ENCODE peak calls at places on chromosomes 13 and 19, in six cellular contexts. P is body of pancreas, W is HepG2, R is stomach, F is A549, X is sigmoid colon. H is an unnamed sample. For H3K4me1, the result is how much of the 10 kb centered on the place peaks cover.

GRCh38 chr19:48484931-48485612 is 15.9 kb downstream of the CYTH2 start:
- DNase-seq in P (no peak), X (no peak), F (no peak), R (no peak), W (no peak), H (no peak)

GRCh38 chr19:41377977-41378707 is 1.8 kb downstream of the TMEM91 start:
- DNase-seq in R (no peak), P (no peak), F (no peak), W (no peak), X (no peak), H (peak)

GRCh38 chr19:55189424-55189823 is 9.3 kb upstream of the SYT5 start:
- DNase-seq in W (no peak), P (no peak), R (no peak), F (peak), X (peak), H (peak)

GRCh38 chr13:73849292-73849691 is 284.9 kb downstream of the KLF12 start:
- DNase-seq in F (peak), W (peak), P (no peak), R (no peak), X (no peak), H (no peak)

GRCh38 chr19:44668985-44669764 is 2.1 kb upstream of the CEACAM19 start:
- DNase-seq in X (no peak), R (no peak), W (no peak), P (no peak), F (no peak), H (no peak)

GRCh38 chr13:46561691-46562090 is 8.7 kb downstream of the LRCH1 start:
- DNase-seq in P (no peak), W (no peak), F (no peak), X (no peak), R (no peak), H (no peak)

GRCh38 chr13:51246411-51247298 is 24.5 kb downstream of the FAM124A start:
- DNase-seq in P (peak), X (peak), R (no peak), F (no peak), W (no peak), H (no peak)

GRCh38 chr19:18415177-18415867 is 3.9 kb upstream of the SSBP4 start:
- DNase-seq in R (no peak), P (peak), F (no peak), X (peak), W (no peak), H (peak)

GRCh38 chr19:5001547-5002131 is 32.7 kb downstream of the KDM4B start:
- DNase-seq in P (peak), F (peak), W (peak), X (no peak), R (no peak), H (no peak)

GRCh38 chr13:105642511-105642958 is 892.9 kb downstream of the EFNB2 start:
- DNase-seq in W (no peak), X (no peak), P (no peak), F (peak), R (no peak), H (no peak)

GRCh38 chr13:43333176-43333575 is 309.8 kb downstream of the DNAJC15 start:
- DNase-seq in F (no peak), W (no peak), R (no peak), P (no peak), X (no peak), H (no peak)

GRCh38 chr19:35846038-35846668 is 6.2 kb downstream of the NPHS1 start:
- DNase-seq in X (no peak), P (peak), F (peak), W (no peak), R (no peak), H (no peak)

GRCh38 chr19:19386373-19386869 is 19.1 kb upstream of the GATAD2A start:
- DNase-seq in F (no peak), X (no peak), R (no peak), P (no peak), W (no peak), H (no peak)

GRCh38 chr13:27953671-27954405 is 15.3 kb downstream of the CDX2 start:
- DNase-seq in R (peak), P (peak), F (peak), X (peak), W (peak), H (peak)

GRCh38 chr19:2607712-2608601 is 94.5 kb downstream of the GNG7 start:
- DNase-seq in W (no peak), R (no peak), P (no peak), F (no peak), X (peak), H (no peak)

GRCh38 chr13:79128158-79128557 is 277.9 kb downstream of the RBM26 start:
- DNase-seq in F (no peak), R (no peak), W (peak), X (no peak), P (no peak), H (no peak)

GRCh38 chr13:32731576-32731975 is 145.3 kb downstream of the PDS5B start:
- DNase-seq in W (no peak), R (no peak), X (no peak), P (no peak), F (no peak), H (no peak)

GRCh38 chr19:42601811-42602443 is 7.2 kb upstream of the CEACAM8 start:
- DNase-seq in R (no peak), P (peak), X (no peak), F (peak), W (peak), H (no peak)

GRCh38 chr13:111917086-111917485 is 149.9 kb upstream of the SOX1 start:
- DNase-seq in X (no peak), P (no peak), W (no peak), R (no peak), F (no peak), H (no peak)

GRCh38 chr13:46748300-46748699 is 48.7 kb downstream of the ESD start:
- DNase-seq in W (no peak), X (no peak), R (no peak), F (no peak), P (no peak), H (no peak)

GRCh38 chr13:82879921-82880320 is 1002.4 kb downstream of the SLITRK1 start:
- DNase-seq in W (no peak), X (no peak), R (no peak), F (no peak), P (no peak), H (no peak)

GRCh38 chr13:43894438-43894837 is 14.7 kb downstream of the LACC1 start:
- DNase-seq in R (no peak), F (no peak), P (no peak), W (no peak), X (no peak), H (no peak)

GRCh38 chr13:46743191-46743590 is 53.8 kb downstream of the ESD start:
- DNase-seq in W (no peak), X (no peak), P (no peak), R (no peak), F (no peak), H (no peak)

GRCh38 chr19:10612515-10613119 is 12.7 kb upstream of the SLC44A2 start:
- DNase-seq in W (no peak), R (peak), F (no peak), X (no peak), P (peak), H (peak)

GRCh38 chr13:113083402-113084061 is 22.1 kb upstream of the F7 start:
- DNase-seq in W (no peak), F (no peak), X (no peak), P (no peak), R (no peak), H (no peak)

GRCh38 chr13:113448545-113448884 is 4.8 kb downstream of the ADPRHL1 start:
- DNase-seq in R (peak), P (peak), F (no peak), W (peak), X (peak), H (no peak)

GRCh38 chr19:12983561-12984142 is 11.6 kb upstream of the NFIX start:
- DNase-seq in R (peak), X (peak), P (peak), W (peak), F (peak), H (peak)

GRCh38 chr19:48968179-48968661 is 3.1 kb downstream of the FTL start:
- DNase-seq in F (peak), P (no peak), R (no peak), X (no peak), W (peak), H (no peak)

GRCh38 chr19:42280761-42281174 is 11.7 kb downstream of the CIC start:
- DNase-seq in W (no peak), R (no peak), P (no peak), X (no peak), F (no peak), H (peak)

GRCh38 chr19:56423985-56424353 is 19.8 kb downstream of the ZNF583 start:
- DNase-seq in F (no peak), X (no peak), R (no peak), P (no peak), W (no peak), H (no peak)

GRCh38 chr13:46721054-46721453 is 75.9 kb downstream of the ESD start:
- DNase-seq in R (peak), F (peak), W (peak), X (no peak), P (peak), H (peak)

GRCh38 chr13:98657506-98658085 is 80.7 kb upstream of the STK24 start:
- DNase-seq in W (no peak), P (no peak), X (no peak), R (no peak), F (no peak), H (no peak)
- H3K27ac ChIP-seq in W (no peak), P (no peak), X (no peak), R (no peak), F (no peak), H (peak)

GRCh38 chr19:46748325-46749109 is 2.3 kb upstream of the STRN4 start:
- DNase-seq in X (no peak), W (peak), R (peak), F (peak), P (peak), H (peak)

GRCh38 chr19:46744005-46744691 is 1.7 kb upstream of the FKRP start:
- DNase-seq in R (no peak), F (no peak), X (no peak), W (no peak), P (no peak), H (no peak)

GRCh38 chr19:46745030-46745429 is 827 bp upstream of the FKRP start:
- DNase-seq in P (no peak), W (no peak), R (no peak), F (no peak), X (no peak), H (no peak)

GRCh38 chr19:46745521-46746280 is at the start of gene FKRP:
- DNase-seq in X (no peak), R (peak), F (peak), W (no peak), P (peak), H (peak)

DNA sequence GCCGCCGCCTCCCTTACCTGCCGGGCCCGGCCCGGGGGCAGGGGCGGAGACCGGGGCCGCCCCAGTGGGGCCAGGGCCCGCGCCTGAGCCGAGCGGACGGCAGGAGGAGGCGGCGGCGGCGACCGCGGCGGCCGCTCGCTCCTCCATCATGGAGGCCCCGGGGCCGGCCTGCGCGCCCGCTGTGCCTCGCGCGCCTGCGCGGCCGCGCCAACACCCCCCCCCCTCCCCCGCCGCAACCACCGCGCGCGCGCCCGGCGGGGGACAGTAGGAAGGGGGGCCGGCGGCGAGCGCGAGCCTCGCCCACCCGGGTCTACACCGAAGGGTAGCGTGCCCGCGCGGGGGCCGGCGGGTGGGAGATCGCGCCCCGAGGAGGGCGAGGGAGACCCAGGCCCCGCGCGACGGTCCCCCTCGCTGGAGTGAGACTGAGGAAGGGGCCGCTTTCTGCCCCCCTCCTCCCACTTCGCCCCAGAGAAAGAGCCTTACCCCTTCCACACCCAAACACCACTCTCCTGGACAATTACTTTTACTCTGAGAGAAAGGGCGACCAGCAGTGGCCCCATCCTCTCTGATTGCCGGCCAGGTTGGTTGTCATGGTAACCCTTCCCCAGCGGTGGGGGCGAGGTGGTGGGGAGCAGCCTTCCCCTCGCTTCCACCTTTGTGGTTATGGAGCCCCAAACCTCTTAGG is at the start of gene STRN4:
- DNase-seq in F (peak), W (no peak), R (peak), X (no peak), P (peak), H (no peak)
- H3K4me1 ChIP-seq in F (under half), W (under half), R (half or more), X (under half), P (under half), H (under half)

GRCh38 chr13:52383362-52383761 is 22.6 kb downstream of the THSD1 start:
- DNase-seq in P (no peak), X (no peak), W (no peak), F (no peak), R (no peak), H (no peak)

DNA sequence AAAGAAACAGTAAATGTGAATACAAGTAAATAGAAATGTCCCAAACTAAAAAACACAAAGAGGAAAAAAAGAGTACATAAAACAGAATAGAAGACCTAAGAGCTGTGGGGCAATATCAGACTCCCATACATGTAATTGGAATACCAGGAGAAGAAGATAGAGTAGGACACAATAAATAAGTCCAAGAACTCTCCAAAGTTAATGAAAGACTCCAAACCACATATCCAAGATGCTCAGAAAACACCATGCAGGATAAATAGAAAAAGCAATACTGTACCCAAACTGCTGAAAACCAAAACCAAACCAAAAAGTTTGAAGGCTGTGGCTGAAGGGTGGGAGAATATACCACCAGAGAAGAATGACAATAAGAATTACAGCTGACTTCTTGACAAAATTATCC is 18.3 kb downstream of the THSD1 start:
- DNase-seq in R (no peak), W (no peak), F (no peak), X (no peak), P (no peak), H (no peak)
- TF ChIP-seq POLR2A in R (no peak), W (no peak), F (no peak), X (no peak), P (no peak), H (no peak)

DNA sequence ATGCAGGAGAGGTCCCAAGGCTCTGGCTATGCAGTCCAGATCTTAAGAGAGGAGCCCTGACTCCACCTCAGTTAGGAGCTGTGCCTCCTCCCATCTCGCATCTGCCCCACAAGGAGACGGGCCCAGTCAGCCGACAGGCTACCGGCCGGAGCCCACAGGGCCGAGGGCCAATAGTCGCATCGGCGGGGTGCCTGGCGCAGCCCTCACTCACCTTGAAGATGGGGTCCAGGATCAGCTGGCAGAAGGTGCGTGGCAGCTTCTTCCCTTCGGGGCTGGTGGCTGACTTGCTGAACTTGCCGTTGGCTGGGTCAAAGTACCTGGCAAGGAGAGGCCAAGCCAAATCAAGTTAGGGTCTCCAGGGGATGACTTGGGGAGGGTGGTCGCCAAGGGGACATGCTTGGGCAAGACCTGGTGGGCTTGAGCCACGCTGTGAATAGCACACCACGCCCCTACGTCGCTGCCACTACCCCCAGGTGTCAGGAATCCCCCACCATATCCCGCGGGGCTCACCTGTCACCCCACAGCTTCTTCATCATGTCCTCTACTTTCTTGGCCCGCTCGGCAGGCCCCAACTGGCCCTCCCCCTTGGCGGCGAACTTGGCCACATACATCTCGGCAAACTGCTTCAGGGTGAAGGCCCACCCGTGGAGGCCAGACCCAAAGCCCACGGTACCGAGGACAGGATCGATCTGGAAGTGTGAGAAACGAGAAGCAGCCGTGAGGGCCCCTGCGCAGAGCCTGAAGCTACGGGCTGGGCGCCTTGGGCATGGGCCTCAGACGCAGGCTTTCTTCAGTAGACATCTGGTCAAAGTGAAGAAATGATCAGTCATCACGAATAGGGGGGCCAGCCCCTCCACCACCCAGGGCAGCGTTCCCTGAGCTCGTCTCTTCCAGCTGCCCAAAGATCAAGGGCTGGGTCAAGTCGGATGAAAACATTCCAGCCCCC is 3.3 kb downstream of the EEF2 start:
- DNase-seq in P (no peak), W (no peak), F (no peak), R (no peak), X (peak), H (no peak)
- H3K27ac ChIP-seq in P (no peak), W (no peak), F (no peak), R (no peak), X (peak), H (no peak)

GRCh38 chr13:99278843-99279242 is 20.7 kb upstream of the GPR18 start:
- DNase-seq in X (no peak), W (no peak), P (no peak), F (no peak), R (no peak), H (no peak)

GRCh38 chr13:99280166-99280565 is 22.0 kb upstream of the GPR18 start:
- DNase-seq in W (no peak), X (no peak), F (no peak), P (no peak), R (no peak), H (no peak)

GRCh38 chr13:99278199-99278598 is 20.0 kb upstream of the GPR18 start:
- DNase-seq in W (no peak), X (no peak), F (no peak), P (no peak), R (no peak), H (no peak)

GRCh38 chr13:99276706-99277105 is 18.5 kb upstream of the GPR18 start:
- DNase-seq in F (no peak), X (no peak), P (no peak), W (no peak), R (no peak), H (no peak)

GRCh38 chr13:99277629-99278028 is 19.4 kb upstream of the GPR18 start:
- DNase-seq in X (no peak), P (no peak), R (no peak), W (no peak), F (no peak), H (no peak)
- H3K4me1 ChIP-seq in X (under half), P (under half), R (under half), W (under half), F (under half), H (under half)

DNA sequence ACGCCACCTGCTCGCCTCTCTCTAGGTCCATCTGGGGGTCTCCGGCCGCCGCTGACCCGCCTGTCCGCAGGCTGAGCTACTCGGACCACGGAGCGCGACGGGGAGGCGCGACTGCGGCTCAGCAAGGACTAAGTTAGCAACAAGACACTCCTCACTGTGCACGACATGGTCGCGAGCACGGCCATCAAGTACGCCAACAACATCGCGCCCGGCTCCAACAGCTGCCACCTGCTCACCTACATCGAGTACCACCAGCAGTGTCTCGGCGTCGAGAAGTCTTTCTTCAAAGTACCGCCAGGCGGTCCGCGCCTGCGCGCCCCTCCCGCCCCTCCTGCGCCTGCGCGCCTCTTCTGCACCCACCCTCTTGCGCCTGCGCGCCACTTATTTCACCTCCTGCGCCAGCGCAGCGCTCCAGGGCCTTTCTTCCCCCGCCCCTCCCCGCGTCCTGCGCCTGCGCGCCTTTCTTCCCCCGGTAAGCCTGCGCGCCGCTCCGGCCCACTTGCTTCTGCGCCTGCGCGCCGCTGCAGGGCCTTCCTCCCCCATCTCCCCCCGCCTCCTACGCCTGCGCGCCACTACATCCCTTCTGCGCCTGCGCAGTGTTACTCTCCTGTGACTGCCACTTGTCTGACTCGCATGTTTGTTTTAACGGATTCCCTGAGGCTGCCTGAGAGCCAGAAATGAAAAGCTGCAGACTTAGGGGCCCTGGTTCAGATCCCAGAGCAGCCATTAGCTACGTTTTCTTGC is 63.9 kb downstream of the ACSBG2 start:
- DNase-seq in P (peak), F (peak), W (peak), R (peak), X (peak), H (peak)
- TF ChIP-seq POLR2A in P (peak), F (peak), W (peak), R (no peak), X (no peak), H (peak)

DNA sequence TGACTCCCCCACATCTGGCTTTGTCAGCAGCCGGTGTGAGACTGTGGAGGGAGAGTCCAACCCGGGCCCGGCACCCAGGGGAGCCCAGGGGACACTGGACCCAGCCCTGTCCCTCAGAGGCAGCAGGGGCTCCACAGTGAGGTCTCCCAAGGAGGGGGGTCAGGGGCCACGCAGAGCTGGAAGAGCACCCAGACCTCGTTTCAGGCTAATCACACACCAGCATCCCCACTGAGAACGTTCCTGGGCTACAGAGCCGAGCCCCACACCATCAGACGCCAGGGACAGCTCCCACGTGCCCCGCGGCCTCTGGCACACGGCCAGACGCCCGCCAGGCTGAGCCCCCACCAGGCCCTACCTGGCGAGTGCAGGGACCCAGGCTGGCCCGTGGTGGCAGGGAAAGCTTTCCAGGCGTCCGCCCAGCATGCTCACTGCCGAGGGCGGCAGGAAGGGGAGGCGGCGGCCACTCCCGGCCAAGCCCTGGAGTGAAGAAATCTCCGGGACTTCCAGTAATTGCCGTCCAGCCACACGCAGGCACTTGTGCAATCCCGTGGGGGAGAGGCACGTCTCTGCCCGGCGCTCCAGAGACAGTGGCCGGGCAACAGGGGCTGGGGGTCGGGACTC is 19.2 kb downstream of the SBNO2 start:
- DNase-seq in X (peak), R (peak), P (peak), W (peak), F (peak), H (peak)
- H3K27ac ChIP-seq in X (peak), R (peak), P (peak), W (peak), F (peak), H (peak)

H was measured in uterus.